ENCODE peak calls at places on chromosomes 16 and 17, in ten cellular contexts. J, M, D, E, T, U, O, C, S and A are unnamed samples.

GRCh38 chr17:61837175-61838051 is 25.9 kb downstream of the BRIP1 start:
- DNase-seq in D (peak), U (peak), S (peak), M (peak), T (peak), J (peak), E (peak), O (peak), C (peak), A (peak)

GRCh38 chr16:66919569-66920472 is 1.1 kb upstream of the CDH16 start:
- DNase-seq in S (no peak), J (no peak), E (no peak), C (no peak), O (no peak), U (no peak), M (no peak), T (no peak), D (no peak), A (no peak)

GRCh38 chr17:7293131-7293557 is 1.3 kb downstream of the YBX2 start:
- DNase-seq in S (peak), E (no peak), M (no peak), T (no peak), U (peak), J (no peak), C (no peak), D (peak), O (peak), A (no peak)

GRCh38 chr17:48328457-48328856 is 101.6 kb downstream of the SKAP1 start:
- DNase-seq in E (peak), M (no peak), J (no peak), D (no peak), C (no peak), O (no peak), U (no peak), T (no peak), S (no peak), A (no peak)

GRCh38 chr16:68083861-68084503 is 1.2 kb upstream of the NFATC3 start:
- DNase-seq in D (peak), O (peak), T (no peak), U (peak), M (no peak), C (no peak), J (peak), E (no peak), S (peak), A (peak)

GRCh38 chr16:35200662-35201061 is 1741.2 kb downstream of the TP53TG3F start:
- DNase-seq in E (no peak), O (no peak), U (no peak), T (no peak), J (no peak), M (no peak), C (no peak), S (no peak), D (no peak), A (no peak)

GRCh38 chr17:75996665-75997590 is 3.7 kb upstream of the CDK3 start:
- DNase-seq in E (peak), U (peak), S (peak), O (peak), M (no peak), J (no peak), C (no peak), T (no peak), D (peak), A (peak)

GRCh38 chr17:4948997-4949320 is 629 bp upstream of the PFN1 start:
- DNase-seq in T (peak), M (peak), C (peak), J (peak), O (peak), E (peak), S (peak), D (peak), U (peak), A (peak)

GRCh38 chr17:30594223-30594952 is 117.2 kb downstream of the GOSR1 start:
- DNase-seq in C (no peak), U (no peak), M (no peak), S (no peak), E (no peak), T (no peak), O (no peak), D (no peak), J (peak), A (no peak)

GRCh38 chr17:79080349-79080748 is 5.7 kb downstream of the ENGASE start:
- DNase-seq in S (no peak), E (no peak), J (no peak), O (no peak), M (no peak), C (no peak), U (no peak), D (no peak), T (no peak), A (no peak)

GRCh38 chr16:87274808-87275207 is 42.4 kb downstream of the C16orf95 start:
- DNase-seq in D (no peak), J (no peak), M (no peak), U (peak), E (no peak), T (no peak), C (no peak), O (no peak), S (no peak), A (no peak)

GRCh38 chr17:81511800-81512559 is 619 bp downstream of the ACTG1 start:
- DNase-seq in C (peak), S (peak), M (no peak), E (peak), J (no peak), T (no peak), O (no peak), U (no peak), D (no peak), A (no peak)

GRCh38 chr16:58020628-58021521 is 4.7 kb upstream of the MMP15 start:
- DNase-seq in D (peak), M (no peak), T (no peak), E (peak), J (peak), O (peak), C (peak), S (peak), U (no peak), A (peak)

GRCh38 chr17:76726766-76727718 is at the start of gene METTL23:
- DNase-seq in J (peak), M (peak), C (peak), E (peak), S (peak), D (peak), O (peak), U (peak), T (no peak), A (peak)

GRCh38 chr17:67212716-67213417 is 32.1 kb downstream of the HELZ start:
- DNase-seq in E (peak), C (no peak), M (no peak), J (no peak), T (peak), S (peak), D (peak), U (peak), O (no peak), A (no peak)

GRCh38 chr16:82294874-82295273 is 124.8 kb upstream of the MPHOSPH6 start:
- DNase-seq in E (no peak), O (no peak), D (no peak), T (no peak), J (no peak), M (no peak), C (no peak), S (no peak), U (no peak), A (no peak)

GRCh38 chr16:27718136-27718766 is 168.3 kb downstream of the KATNIP start:
- DNase-seq in E (no peak), U (no peak), C (no peak), T (no peak), O (no peak), M (peak), S (no peak), J (no peak), D (no peak), A (no peak)

GRCh38 chr17:48606892-48607241 is 2.1 kb upstream of the HOXB6 start:
- DNase-seq in J (no peak), D (no peak), S (no peak), O (no peak), T (no peak), E (no peak), C (no peak), U (no peak), M (no peak), A (no peak)

GRCh38 chr16:29811896-29812665 is at the start of gene PRRT2:
- DNase-seq in M (no peak), J (peak), S (peak), C (no peak), U (peak), O (peak), D (peak), E (peak), T (no peak), A (peak)

GRCh38 chr17:79840204-79840988 is 1.2 kb upstream of the CBX4 start:
- DNase-seq in E (no peak), C (no peak), U (peak), J (peak), S (peak), D (no peak), O (peak), T (no peak), M (no peak), A (peak)

GRCh38 chr17:333626-334396 is 18.8 kb downstream of the RPH3AL start:
- DNase-seq in S (peak), J (peak), E (no peak), C (no peak), T (no peak), D (peak), U (peak), O (peak), M (peak), A (peak)

GRCh38 chr17:73474370-73474988 is 162.7 kb upstream of the CDC42EP4 start:
- DNase-seq in M (peak), O (peak), T (peak), S (peak), C (no peak), D (peak), J (no peak), U (peak), E (peak), A (no peak)

GRCh38 chr17:40819528-40820125 is 2.8 kb downstream of the KRT10 start:
- DNase-seq in C (no peak), U (peak), J (no peak), S (peak), D (peak), O (no peak), T (no peak), M (no peak), E (no peak), A (no peak)

GRCh38 chr16:56107944-56108583 is 83.2 kb upstream of the GNAO1 start:
- DNase-seq in O (no peak), M (no peak), S (no peak), T (no peak), D (no peak), J (no peak), U (no peak), C (no peak), E (no peak), A (no peak)

GRCh38 chr16:17368511-17368910 is 102.2 kb downstream of the XYLT1 start:
- DNase-seq in D (no peak), T (no peak), E (no peak), M (no peak), O (no peak), J (no peak), C (no peak), S (no peak), U (no peak), A (no peak)

GRCh38 chr17:78883090-78883532 is 19.9 kb downstream of the CEP295NL start:
- DNase-seq in D (peak), T (no peak), J (no peak), U (no peak), E (no peak), O (peak), C (no peak), S (peak), M (peak), A (peak)

GRCh38 chr17:13541032-13541480 is 60.7 kb downstream of the HS3ST3A1 start:
- DNase-seq in E (peak), M (peak), S (peak), D (peak), J (no peak), O (no peak), T (peak), U (peak), C (no peak), A (no peak)

GRCh38 chr17:82019905-82020873 is 2.5 kb downstream of the CENPX start:
- DNase-seq in U (no peak), O (peak), E (no peak), T (no peak), D (peak), S (peak), J (peak), C (peak), M (no peak), A (peak)

GRCh38 chr17:55259684-55260111 is 5.1 kb upstream of the HLF start:
- DNase-seq in O (no peak), U (no peak), C (no peak), M (peak), T (no peak), E (no peak), D (no peak), J (no peak), S (no peak), A (no peak)

GRCh38 chr17:7710341-7710740 is 5.3 kb downstream of the EFNB3 start:
- DNase-seq in U (no peak), J (no peak), T (no peak), C (no peak), M (no peak), S (no peak), O (no peak), D (no peak), E (peak), A (no peak)

GRCh38 chr16:29995330-29995910 is at the start of gene HIRIP3:
- DNase-seq in O (peak), S (peak), M (peak), J (peak), U (peak), T (peak), C (peak), D (peak), E (peak), A (peak)

GRCh38 chr16:200388-200787 is 20.1 kb downstream of the HBQ1 start:
- DNase-seq in C (no peak), T (peak), O (no peak), M (no peak), U (peak), J (no peak), S (peak), E (peak), D (peak), A (no peak)

GRCh38 chr16:84391151-84391873 is 23.0 kb downstream of the ATP2C2 start:
- DNase-seq in J (no peak), E (no peak), C (no peak), U (no peak), O (no peak), S (peak), M (no peak), D (peak), T (no peak), A (no peak)

GRCh38 chr17:34782271-34782670 is 179.0 kb downstream of the CCT6B start:
- DNase-seq in D (no peak), O (no peak), J (no peak), C (no peak), T (no peak), S (no peak), E (no peak), M (no peak), U (no peak), A (no peak)

GRCh38 chr16:2963611-2964415 is at the start of gene KREMEN2:
- DNase-seq in U (no peak), E (peak), D (peak), C (no peak), M (no peak), S (no peak), T (no peak), O (peak), J (peak), A (no peak)

GRCh38 chr16:75559564-75560372 is 3.7 kb upstream of the TMEM231 start:
- DNase-seq in J (peak), U (peak), M (peak), D (peak), O (no peak), E (peak), C (no peak), S (peak), T (peak), A (no peak)

GRCh38 chr16:81405702-81406113 is 38.9 kb upstream of the CMIP start:
- DNase-seq in D (peak), T (peak), E (peak), S (peak), U (peak), J (peak), O (no peak), M (peak), C (no peak), A (no peak)

GRCh38 chr16:12964466-12964865 is 63.1 kb downstream of the SHISA9 start:
- DNase-seq in M (no peak), J (no peak), E (no peak), C (no peak), U (no peak), D (no peak), O (no peak), S (no peak), T (no peak), A (no peak)

GRCh38 chr17:45338023-45338781 is 21.4 kb upstream of the MAP3K14 start:
- DNase-seq in U (no peak), C (no peak), J (no peak), O (no peak), T (no peak), D (no peak), M (no peak), E (no peak), S (peak), A (peak)